ENCODE peak calls at places on chromosomes 4 and X, in seven cellular contexts. One of them, this sample, is unnamed.

GRCh38 chr4:158934996-158935669 is 166.3 kb downstream of the FNIP2 start:
- DNase-seq in HCT116: no peak
- DNase-seq in OCI-LY7: no peak
- DNase-seq in neural progenitor cell: peak; percentile 21
- DNase-seq in PC-3: no peak
- DNase-seq in GM23338: peak; percentile 46
- DNase-seq in hepatocyte: no peak
- DNase-seq in this sample: no peak

GRCh38 chr4:67126115-67126514 is 419.2 kb downstream of the CENPC start:
- DNase-seq in PC-3: no peak
- DNase-seq in OCI-LY7: no peak
- DNase-seq in HCT116: no peak
- DNase-seq in hepatocyte: no peak
- DNase-seq in GM23338: no peak
- DNase-seq in neural progenitor cell: no peak
- DNase-seq in this sample: no peak

GRCh38 chr4:6011686-6012085 is 6.5 kb downstream of the C4orf50 start:
- DNase-seq in HCT116: no peak
- DNase-seq in GM23338: no peak
- DNase-seq in OCI-LY7: no peak
- DNase-seq in hepatocyte: no peak
- DNase-seq in PC-3: no peak
- DNase-seq in neural progenitor cell: no peak
- DNase-seq in this sample: no peak

GRCh38 chrX:39819921-39820849 is 277.6 kb downstream of the BCOR start:
- DNase-seq in OCI-LY7: no peak
- DNase-seq in PC-3: no peak
- DNase-seq in neural progenitor cell: peak; percentile 58
- DNase-seq in hepatocyte: peak; percentile 66
- DNase-seq in HCT116: no peak
- DNase-seq in GM23338: peak; percentile 36
- DNase-seq in this sample: no peak

GRCh38 chr4:8904666-8905065 is 33.0 kb upstream of the HMX1 start:
- DNase-seq in PC-3: no peak
- DNase-seq in neural progenitor cell: no peak
- DNase-seq in hepatocyte: no peak
- DNase-seq in OCI-LY7: no peak
- DNase-seq in HCT116: no peak
- DNase-seq in GM23338: no peak
- DNase-seq in this sample: no peak

GRCh38 chr4:178215309-178215708 is 773.1 kb upstream of the AGA start:
- DNase-seq in HCT116: no peak
- DNase-seq in hepatocyte: no peak
- DNase-seq in OCI-LY7: no peak
- DNase-seq in GM23338: no peak
- DNase-seq in neural progenitor cell: no peak
- DNase-seq in PC-3: no peak
- DNase-seq in this sample: no peak

GRCh38 chr4:46123872-46124755 is at the start of gene GABRG1:
- DNase-seq in HCT116: no peak
- DNase-seq in PC-3: no peak
- DNase-seq in neural progenitor cell: peak; percentile 62
- DNase-seq in OCI-LY7: no peak
- DNase-seq in GM23338: peak; percentile 94
- DNase-seq in hepatocyte: peak; percentile 5
- DNase-seq in this sample: no peak

GRCh38 chrX:49877397-49878101 is 1.7 kb upstream of the USP27X start:
- DNase-seq in neural progenitor cell: no peak
- DNase-seq in OCI-LY7: no peak
- DNase-seq in GM23338: no peak
- DNase-seq in PC-3: no peak
- DNase-seq in hepatocyte: peak; percentile 41
- DNase-seq in HCT116: no peak
- DNase-seq in this sample: no peak

GRCh38 chrX:84933956-84934556 is 69.6 kb upstream of the APOOL start:
- DNase-seq in neural progenitor cell: no peak
- DNase-seq in OCI-LY7: no peak
- DNase-seq in HCT116: no peak
- DNase-seq in hepatocyte: no peak
- DNase-seq in PC-3: no peak
- DNase-seq in GM23338: no peak
- DNase-seq in this sample: no peak

GRCh38 chrX:32847921-32848320 is 363.4 kb downstream of the DMD start:
- DNase-seq in neural progenitor cell: no peak
- DNase-seq in hepatocyte: no peak
- DNase-seq in PC-3: no peak
- DNase-seq in OCI-LY7: no peak
- DNase-seq in GM23338: no peak
- DNase-seq in HCT116: no peak
- DNase-seq in this sample: no peak
- TF ChIP-seq EZH2phosphoT487 in neural progenitor cell: no peak
- TF ChIP-seq EZH2phosphoT487 in hepatocyte: no peak
- TF ChIP-seq EZH2phosphoT487 in PC-3: no peak
- TF ChIP-seq EZH2phosphoT487 in OCI-LY7: no peak
- TF ChIP-seq EZH2phosphoT487 in GM23338: no peak
- TF ChIP-seq EZH2phosphoT487 in HCT116: no peak
- TF ChIP-seq EZH2phosphoT487 in this sample: no peak

GRCh38 chrX:20740443-20740842 is 473.7 kb upstream of the RPS6KA3 start:
- DNase-seq in HCT116: no peak
- DNase-seq in OCI-LY7: no peak
- DNase-seq in GM23338: peak; percentile 33
- DNase-seq in PC-3: no peak
- DNase-seq in neural progenitor cell: peak; percentile 21
- DNase-seq in hepatocyte: no peak
- DNase-seq in this sample: no peak
- TF ChIP-seq CTCF in HCT116: peak; percentile 11
- TF ChIP-seq CTCF in OCI-LY7: no peak
- TF ChIP-seq CTCF in GM23338: peak; percentile 28
- TF ChIP-seq CTCF in PC-3: no peak
- TF ChIP-seq CTCF in neural progenitor cell: peak; percentile 36
- TF ChIP-seq CTCF in hepatocyte: no peak
- TF ChIP-seq CTCF in this sample: no peak

GRCh38 chr4:87633239-87633638 is 16.8 kb upstream of the DMP1 start:
- DNase-seq in hepatocyte: peak; percentile 63
- DNase-seq in neural progenitor cell: no peak
- DNase-seq in OCI-LY7: no peak
- DNase-seq in GM23338: no peak
- DNase-seq in PC-3: no peak
- DNase-seq in HCT116: no peak
- DNase-seq in this sample: no peak

GRCh38 chr4:87631668-87632067 is 18.4 kb upstream of the DMP1 start:
- DNase-seq in OCI-LY7: no peak
- DNase-seq in GM23338: no peak
- DNase-seq in hepatocyte: no peak
- DNase-seq in HCT116: no peak
- DNase-seq in PC-3: no peak
- DNase-seq in neural progenitor cell: no peak
- DNase-seq in this sample: no peak

DNA sequence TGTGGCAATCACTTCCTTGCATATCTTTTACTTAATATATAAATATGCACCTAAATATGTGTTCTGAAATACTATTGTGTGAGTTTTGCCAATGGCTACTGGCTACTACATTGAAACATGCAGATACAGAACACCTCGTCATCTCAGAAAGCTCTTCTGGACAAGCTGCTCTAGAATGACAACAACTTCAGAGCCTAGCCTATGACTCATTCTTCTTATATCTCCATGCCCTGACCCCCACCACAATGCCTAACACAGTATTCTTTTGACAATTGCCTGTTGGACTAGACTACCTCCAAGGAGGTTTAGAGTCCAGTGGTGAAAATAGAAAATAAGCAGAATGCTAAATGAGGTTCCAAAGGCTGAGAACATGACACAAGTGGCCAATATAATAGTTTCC is 17.6 kb upstream of the DMP1 start:
- DNase-seq in GM23338: no peak
- DNase-seq in hepatocyte: no peak
- DNase-seq in neural progenitor cell: no peak
- DNase-seq in OCI-LY7: no peak
- DNase-seq in PC-3: no peak
- DNase-seq in HCT116: no peak
- DNase-seq in this sample: no peak
- TF ChIP-seq EZH2phosphoT487 in GM23338: no peak
- TF ChIP-seq EZH2phosphoT487 in hepatocyte: no peak
- TF ChIP-seq EZH2phosphoT487 in neural progenitor cell: no peak
- TF ChIP-seq EZH2phosphoT487 in OCI-LY7: no peak
- TF ChIP-seq EZH2phosphoT487 in PC-3: no peak
- TF ChIP-seq EZH2phosphoT487 in HCT116: no peak
- TF ChIP-seq EZH2phosphoT487 in this sample: no peak

GRCh38 chr4:123031664-123032063 is 109.3 kb upstream of the NUDT6 start:
- DNase-seq in PC-3: no peak
- DNase-seq in HCT116: no peak
- DNase-seq in neural progenitor cell: no peak
- DNase-seq in hepatocyte: no peak
- DNase-seq in GM23338: no peak
- DNase-seq in OCI-LY7: no peak
- DNase-seq in this sample: no peak

GRCh38 chr4:123037809-123038208 is 115.4 kb upstream of the NUDT6 start:
- DNase-seq in HCT116: no peak
- DNase-seq in GM23338: no peak
- DNase-seq in neural progenitor cell: no peak
- DNase-seq in PC-3: no peak
- DNase-seq in OCI-LY7: no peak
- DNase-seq in hepatocyte: no peak
- DNase-seq in this sample: no peak

GRCh38 chr4:123035239-123035638 is 112.8 kb upstream of the NUDT6 start:
- DNase-seq in neural progenitor cell: no peak
- DNase-seq in PC-3: no peak
- DNase-seq in hepatocyte: no peak
- DNase-seq in OCI-LY7: no peak
- DNase-seq in HCT116: no peak
- DNase-seq in GM23338: no peak
- DNase-seq in this sample: no peak

GRCh38 chr4:123034023-123034422 is 111.6 kb upstream of the NUDT6 start:
- DNase-seq in neural progenitor cell: no peak
- DNase-seq in GM23338: no peak
- DNase-seq in OCI-LY7: no peak
- DNase-seq in HCT116: no peak
- DNase-seq in hepatocyte: no peak
- DNase-seq in PC-3: no peak
- DNase-seq in this sample: no peak
- TF ChIP-seq CTCF in neural progenitor cell: no peak
- TF ChIP-seq CTCF in GM23338: no peak
- TF ChIP-seq CTCF in OCI-LY7: no peak
- TF ChIP-seq CTCF in HCT116: no peak
- TF ChIP-seq CTCF in hepatocyte: no peak
- TF ChIP-seq CTCF in PC-3: no peak
- TF ChIP-seq CTCF in this sample: no peak

GRCh38 chrX:21972721-21973120 is 32.2 kb downstream of the SMS start:
- DNase-seq in OCI-LY7: no peak
- DNase-seq in neural progenitor cell: no peak
- DNase-seq in GM23338: peak; percentile 27
- DNase-seq in HCT116: no peak
- DNase-seq in hepatocyte: no peak
- DNase-seq in PC-3: peak; percentile 10
- DNase-seq in this sample: no peak
- TF ChIP-seq EZH2phosphoT487 in OCI-LY7: no peak
- TF ChIP-seq EZH2phosphoT487 in neural progenitor cell: no peak
- TF ChIP-seq EZH2phosphoT487 in GM23338: no peak
- TF ChIP-seq EZH2phosphoT487 in HCT116: no peak
- TF ChIP-seq EZH2phosphoT487 in hepatocyte: no peak
- TF ChIP-seq EZH2phosphoT487 in PC-3: no peak
- TF ChIP-seq EZH2phosphoT487 in this sample: no peak

GRCh38 chr4:138555584-138555983 is 313.4 kb upstream of the SLC7A11 start:
- DNase-seq in HCT116: no peak
- DNase-seq in GM23338: peak; percentile 68
- DNase-seq in hepatocyte: peak; percentile 13
- DNase-seq in OCI-LY7: peak; percentile 11
- DNase-seq in neural progenitor cell: peak; percentile 72
- DNase-seq in PC-3: peak; percentile 16
- DNase-seq in this sample: no peak
- TF ChIP-seq CTCF in HCT116: peak; percentile 52
- TF ChIP-seq CTCF in GM23338: peak; percentile 69
- TF ChIP-seq CTCF in hepatocyte: peak; percentile 26
- TF ChIP-seq CTCF in OCI-LY7: peak; percentile 66
- TF ChIP-seq CTCF in neural progenitor cell: peak; percentile 58
- TF ChIP-seq CTCF in PC-3: peak; percentile 36
- TF ChIP-seq CTCF in this sample: peak; percentile 19

GRCh38 chrX:74015379-74016019 is 288.5 kb upstream of the ZCCHC13 start:
- DNase-seq in PC-3: peak; percentile 80
- DNase-seq in HCT116: peak; percentile 40
- DNase-seq in OCI-LY7: peak; percentile 66
- DNase-seq in neural progenitor cell: peak; percentile 83
- DNase-seq in GM23338: peak; percentile 70
- DNase-seq in hepatocyte: peak; percentile 84
- DNase-seq in this sample: peak; percentile 72
- TF ChIP-seq EZH2phosphoT487 in PC-3: no peak
- TF ChIP-seq EZH2phosphoT487 in HCT116: no peak
- TF ChIP-seq EZH2phosphoT487 in OCI-LY7: no peak
- TF ChIP-seq EZH2phosphoT487 in neural progenitor cell: no peak
- TF ChIP-seq EZH2phosphoT487 in GM23338: no peak
- TF ChIP-seq EZH2phosphoT487 in hepatocyte: no peak
- TF ChIP-seq EZH2phosphoT487 in this sample: no peak

GRCh38 chrX:104270916-104271512 is 16.3 kb upstream of the ESX1 start:
- DNase-seq in hepatocyte: peak; percentile 38
- DNase-seq in neural progenitor cell: peak; percentile 65
- DNase-seq in OCI-LY7: peak; percentile 1
- DNase-seq in PC-3: peak; percentile 82
- DNase-seq in GM23338: peak; percentile 69
- DNase-seq in HCT116: peak; percentile 50
- DNase-seq in this sample: no peak

GRCh38 chrX:104270212-104270611 is 15.5 kb upstream of the ESX1 start:
- DNase-seq in GM23338: peak; percentile 47
- DNase-seq in HCT116: no peak
- DNase-seq in PC-3: no peak
- DNase-seq in hepatocyte: no peak
- DNase-seq in OCI-LY7: no peak
- DNase-seq in neural progenitor cell: peak; percentile 37
- DNase-seq in this sample: no peak
- TF ChIP-seq CTCF in GM23338: no peak
- TF ChIP-seq CTCF in HCT116: no peak
- TF ChIP-seq CTCF in PC-3: no peak
- TF ChIP-seq CTCF in hepatocyte: no peak
- TF ChIP-seq CTCF in OCI-LY7: no peak
- TF ChIP-seq CTCF in neural progenitor cell: peak; percentile 23
- TF ChIP-seq CTCF in this sample: no peak

DNA sequence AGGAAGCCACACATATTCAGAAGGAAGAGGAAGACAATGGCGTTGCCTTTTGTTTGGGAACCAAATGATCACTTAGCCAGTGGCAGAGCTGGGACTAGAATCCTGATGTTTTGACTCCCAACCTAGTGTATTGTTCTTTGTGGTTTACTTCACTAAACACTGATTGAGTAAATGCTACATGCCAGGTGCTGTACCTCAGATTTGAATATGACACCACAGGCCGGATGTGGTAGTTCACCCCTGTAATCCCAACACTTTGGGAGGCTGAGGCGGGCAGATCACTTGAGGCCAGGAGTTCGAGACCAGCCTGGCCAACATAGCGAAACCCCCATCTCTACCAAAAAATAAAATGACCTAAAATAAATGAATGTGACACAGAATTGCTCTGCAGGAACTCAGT is 8.4 kb downstream of the NDUFA1 start:
- DNase-seq in PC-3: no peak
- DNase-seq in hepatocyte: no peak
- DNase-seq in GM23338: no peak
- DNase-seq in HCT116: no peak
- DNase-seq in OCI-LY7: peak; percentile 64
- DNase-seq in neural progenitor cell: no peak
- DNase-seq in this sample: peak; percentile 80
- TF ChIP-seq EZH2phosphoT487 in PC-3: no peak
- TF ChIP-seq EZH2phosphoT487 in hepatocyte: no peak
- TF ChIP-seq EZH2phosphoT487 in GM23338: no peak
- TF ChIP-seq EZH2phosphoT487 in HCT116: no peak
- TF ChIP-seq EZH2phosphoT487 in OCI-LY7: no peak
- TF ChIP-seq EZH2phosphoT487 in neural progenitor cell: no peak
- TF ChIP-seq EZH2phosphoT487 in this sample: no peak

GRCh38 chrX:131626681-131627296 is 82.9 kb downstream of the OR13H1 start:
- DNase-seq in HCT116: peak; percentile 1
- DNase-seq in hepatocyte: peak; percentile 15
- DNase-seq in neural progenitor cell: peak; percentile 24
- DNase-seq in OCI-LY7: no peak
- DNase-seq in PC-3: peak; percentile 32
- DNase-seq in GM23338: peak; percentile 40
- DNase-seq in this sample: no peak
- TF ChIP-seq CTCF in HCT116: peak; percentile 28
- TF ChIP-seq CTCF in hepatocyte: peak; percentile 50
- TF ChIP-seq CTCF in neural progenitor cell: peak; percentile 52
- TF ChIP-seq CTCF in OCI-LY7: no peak
- TF ChIP-seq CTCF in PC-3: peak; percentile 58
- TF ChIP-seq CTCF in GM23338: peak; percentile 57
- TF ChIP-seq CTCF in this sample: no peak

This sample was measured in MM.1S.